ENCODE peak calls at places on chromosomes 12 and 14, in eight cellular contexts. I, V, P, Y, H, X, B and F are unnamed samples.

GRCh38 chr14:31932675-31933074 is 144.4 kb upstream of the ARHGAP5 start:
- DNase-seq in I (no peak), V (no peak), P (no peak), Y (no peak), H (no peak), X (no peak), B (no peak), F (no peak)

GRCh38 chr14:105742531-105742848 is 216.1 kb downstream of the TMEM121 start:
- DNase-seq in I (no peak), V (no peak), P (no peak), Y (no peak), H (no peak), X (no peak), B (no peak), F (no peak)

GRCh38 chr12:40692617-40693502 is 621 bp downstream of the CNTN1 start:
- DNase-seq in I (no peak), V (no peak), P (peak), Y (no peak), H (peak), X (no peak), B (no peak), F (no peak)

GRCh38 chr14:46405095-46405494 is 246.5 kb downstream of the RPL10L start:
- DNase-seq in I (no peak), V (no peak), P (no peak), Y (no peak), H (no peak), X (no peak), B (no peak), F (no peak)

GRCh38 chr12:54678131-54678530 is 30.0 kb upstream of the DCD start:
- DNase-seq in I (no peak), V (no peak), P (no peak), Y (no peak), H (no peak), X (no peak), B (no peak), F (no peak)

GRCh38 chr12:132489078-132489601 is 811 bp upstream of the FBRSL1 start:
- DNase-seq in I (no peak), V (peak), P (peak), Y (no peak), H (peak), X (peak), B (no peak), F (peak)

GRCh38 chr12:50220357-50221061 is 53.3 kb upstream of the CERS5 start:
- DNase-seq in I (no peak), V (no peak), P (no peak), Y (peak), H (no peak), X (no peak), B (no peak), F (no peak)

GRCh38 chr14:58663494-58664111 is 25.8 kb downstream of the DACT1 start:
- DNase-seq in I (peak), V (no peak), P (no peak), Y (peak), H (no peak), X (no peak), B (peak), F (no peak)

GRCh38 chr12:31749024-31749704 is 20.3 kb upstream of the AMN1 start:
- DNase-seq in I (peak), V (no peak), P (no peak), Y (no peak), H (no peak), X (no peak), B (peak), F (no peak)

GRCh38 chr12:3447318-3447717 is 43.7 kb upstream of the PRMT8 start:
- DNase-seq in I (no peak), V (no peak), P (no peak), Y (no peak), H (no peak), X (no peak), B (no peak), F (no peak)

GRCh38 chr12:57138526-57139272 is 8.7 kb downstream of the LRP1-AS start:
- DNase-seq in I (no peak), V (no peak), P (no peak), Y (no peak), H (no peak), X (no peak), B (no peak), F (no peak)

GRCh38 chr12:114045333-114045732 is 79.2 kb upstream of the RBM19 start:
- DNase-seq in I (no peak), V (no peak), P (no peak), Y (no peak), H (no peak), X (no peak), B (no peak), F (no peak)

GRCh38 chr12:1217191-1217949 is 226.3 kb downstream of the ERC1 start:
- DNase-seq in I (peak), V (no peak), P (no peak), Y (no peak), H (peak), X (no peak), B (no peak), F (no peak)

GRCh38 chr14:90382491-90383125 is 14.2 kb upstream of the CALM1 start:
- DNase-seq in I (peak), V (peak), P (peak), Y (no peak), H (no peak), X (peak), B (peak), F (peak)

GRCh38 chr14:98956181-98956580 is 315.8 kb downstream of the BCL11B start:
- DNase-seq in I (no peak), V (no peak), P (peak), Y (no peak), H (no peak), X (no peak), B (no peak), F (no peak)

GRCh38 chr12:130571089-130571488 is 145.0 kb downstream of the RIMBP2 start:
- DNase-seq in I (no peak), V (no peak), P (no peak), Y (no peak), H (no peak), X (no peak), B (no peak), F (no peak)

GRCh38 chr12:117105902-117106301 is 6.7 kb upstream of the TESC start:
- DNase-seq in I (no peak), V (peak), P (no peak), Y (no peak), H (no peak), X (no peak), B (peak), F (no peak)

GRCh38 chr12:48075833-48076232 is 30.0 kb downstream of the SENP1 start:
- DNase-seq in I (no peak), V (no peak), P (no peak), Y (no peak), H (no peak), X (no peak), B (no peak), F (no peak)

GRCh38 chr12:47739297-47739696 is 14.0 kb upstream of the ENDOU start:
- DNase-seq in I (no peak), V (no peak), P (no peak), Y (no peak), H (no peak), X (no peak), B (no peak), F (no peak)

GRCh38 chr14:38419579-38419978 is 163.7 kb upstream of the CLEC14A start:
- DNase-seq in I (no peak), V (no peak), P (no peak), Y (no peak), H (peak), X (no peak), B (no peak), F (no peak)

GRCh38 chr12:109677323-109677722 is 36.3 kb upstream of the FAM222A start:
- DNase-seq in I (no peak), V (no peak), P (no peak), Y (no peak), H (peak), X (no peak), B (no peak), F (no peak)

GRCh38 chr14:102654298-102654697 is 61.8 kb downstream of the RCOR1 start:
- DNase-seq in I (no peak), V (no peak), P (no peak), Y (no peak), H (no peak), X (no peak), B (no peak), F (no peak)

GRCh38 chr12:52847335-52848102 is 1.3 kb downstream of the KRT78 start:
- DNase-seq in I (no peak), V (no peak), P (no peak), Y (peak), H (no peak), X (no peak), B (no peak), F (no peak)

GRCh38 chr14:51488569-51489220 is 163.0 kb upstream of the FRMD6 start:
- DNase-seq in I (peak), V (no peak), P (no peak), Y (peak), H (no peak), X (no peak), B (no peak), F (no peak)

GRCh38 chr12:13342971-13343370 is 146.4 kb downstream of the EMP1 start:
- DNase-seq in I (peak), V (no peak), P (no peak), Y (no peak), H (no peak), X (no peak), B (no peak), F (no peak)

GRCh38 chr12:21881950-21882349 is 59.3 kb downstream of the ABCC9 start:
- DNase-seq in I (no peak), V (no peak), P (no peak), Y (no peak), H (no peak), X (no peak), B (no peak), F (no peak)

GRCh38 chr12:130826151-130826801 is 12.8 kb downstream of the STX2 start:
- DNase-seq in I (peak), V (peak), P (peak), Y (no peak), H (no peak), X (peak), B (no peak), F (peak)

GRCh38 chr12:102430661-102431060 is 49.7 kb downstream of the IGF1 start:
- DNase-seq in I (no peak), V (no peak), P (no peak), Y (no peak), H (no peak), X (no peak), B (no peak), F (no peak)

GRCh38 chr14:39184628-39185255 is 9.7 kb downstream of the PNN start:
- DNase-seq in I (no peak), V (no peak), P (no peak), Y (no peak), H (no peak), X (no peak), B (no peak), F (no peak)

GRCh38 chr14:95519699-95520098 is 3.2 kb upstream of the SYNE3 start:
- DNase-seq in I (peak), V (peak), P (no peak), Y (no peak), H (no peak), X (peak), B (no peak), F (peak)

GRCh38 chr12:95829395-95829794 is 29.4 kb upstream of the SNRPF start:
- DNase-seq in I (no peak), V (no peak), P (no peak), Y (no peak), H (no peak), X (no peak), B (no peak), F (no peak)

GRCh38 chr12:77213316-77213715 is 147.9 kb upstream of the E2F7 start:
- DNase-seq in I (no peak), V (no peak), P (no peak), Y (no peak), H (no peak), X (no peak), B (no peak), F (no peak)

GRCh38 chr12:30862486-30862885 is 64.1 kb upstream of the TSPAN11 start:
- DNase-seq in I (peak), V (no peak), P (no peak), Y (no peak), H (no peak), X (no peak), B (no peak), F (no peak)

GRCh38 chr14:19878029-19878642 is 3.2 kb downstream of the OR4K2 start:
- DNase-seq in I (peak), V (no peak), P (no peak), Y (peak), H (no peak), X (no peak), B (no peak), F (no peak)